ENCODE peak calls at places on chromosome 10, in ten cellular contexts. One of them, this sample, is unnamed.

GRCh38 chr10:46084321-46085165 is 38.5 kb upstream of the MSMB start:
- DNase-seq in K562: no peak
- DNase-seq in spleen: no peak
- DNase-seq in Panc1: no peak
- DNase-seq in stomach: no peak
- DNase-seq in aorta: no peak
- DNase-seq in tibial artery: no peak
- DNase-seq in endothelial cell of umbilical vein: no peak
- DNase-seq in fibroblast of lung: no peak
- DNase-seq in CD8-positive, alpha-beta T cell: no peak
- DNase-seq in this sample: no peak

GRCh38 chr10:13346912-13347234 is 1.2 kb downstream of the SEPHS1 start:
- DNase-seq in stomach: no peak
- DNase-seq in spleen: no peak
- DNase-seq in K562: no peak
- DNase-seq in aorta: no peak
- DNase-seq in tibial artery: no peak
- DNase-seq in CD8-positive, alpha-beta T cell: no peak
- DNase-seq in fibroblast of lung: no peak
- DNase-seq in Panc1: no peak
- DNase-seq in endothelial cell of umbilical vein: peak; percentile 39
- DNase-seq in this sample: no peak

GRCh38 chr10:76038696-76039095 is 607.3 kb downstream of the LRMDA start:
- DNase-seq in CD8-positive, alpha-beta T cell: no peak
- DNase-seq in Panc1: no peak
- DNase-seq in spleen: no peak
- DNase-seq in stomach: no peak
- DNase-seq in endothelial cell of umbilical vein: no peak
- DNase-seq in K562: no peak
- DNase-seq in tibial artery: no peak
- DNase-seq in aorta: no peak
- DNase-seq in fibroblast of lung: no peak
- DNase-seq in this sample: no peak

GRCh38 chr10:76984559-76985443 is 652.8 kb downstream of the KCNMA1 start:
- DNase-seq in endothelial cell of umbilical vein: peak; percentile 68
- DNase-seq in fibroblast of lung: peak; percentile 86
- DNase-seq in aorta: peak; percentile 71
- DNase-seq in tibial artery: peak; percentile 74
- DNase-seq in stomach: peak; percentile 81
- DNase-seq in K562: peak; percentile 71
- DNase-seq in Panc1: peak; percentile 61
- DNase-seq in spleen: peak; percentile 86
- DNase-seq in CD8-positive, alpha-beta T cell: peak; percentile 45
- DNase-seq in this sample: peak; percentile 87

GRCh38 chr10:31261502-31262311 is 57.3 kb upstream of the ZEB1 start:
- DNase-seq in CD8-positive, alpha-beta T cell: no peak
- DNase-seq in stomach: no peak
- DNase-seq in tibial artery: no peak
- DNase-seq in aorta: no peak
- DNase-seq in endothelial cell of umbilical vein: no peak
- DNase-seq in Panc1: no peak
- DNase-seq in fibroblast of lung: peak; percentile 86
- DNase-seq in spleen: no peak
- DNase-seq in K562: no peak
- DNase-seq in this sample: no peak

GRCh38 chr10:3068201-3068967 is 1.0 kb downstream of the PFKP start:
- DNase-seq in tibial artery: peak; percentile 82
- DNase-seq in aorta: peak; percentile 75
- DNase-seq in stomach: peak; percentile 50
- DNase-seq in endothelial cell of umbilical vein: peak; percentile 62
- DNase-seq in Panc1: no peak
- DNase-seq in K562: peak; percentile 59
- DNase-seq in fibroblast of lung: peak; percentile 75
- DNase-seq in CD8-positive, alpha-beta T cell: peak; percentile 19
- DNase-seq in spleen: peak; percentile 86
- DNase-seq in this sample: peak; percentile 85

GRCh38 chr10:132492323-132493035 is 45.1 kb upstream of the INPP5A start:
- DNase-seq in spleen: peak; percentile 41
- DNase-seq in CD8-positive, alpha-beta T cell: no peak
- DNase-seq in tibial artery: peak; percentile 55
- DNase-seq in fibroblast of lung: peak; percentile 21
- DNase-seq in aorta: no peak
- DNase-seq in Panc1: no peak
- DNase-seq in stomach: no peak
- DNase-seq in K562: no peak
- DNase-seq in endothelial cell of umbilical vein: no peak
- DNase-seq in this sample: peak; percentile 89

GRCh38 chr10:33807527-33808377 is 473.3 kb upstream of the NRP1 start:
- DNase-seq in aorta: no peak
- DNase-seq in stomach: no peak
- DNase-seq in spleen: no peak
- DNase-seq in fibroblast of lung: no peak
- DNase-seq in tibial artery: no peak
- DNase-seq in Panc1: no peak
- DNase-seq in CD8-positive, alpha-beta T cell: no peak
- DNase-seq in endothelial cell of umbilical vein: no peak
- DNase-seq in K562: no peak
- DNase-seq in this sample: no peak

DNA sequence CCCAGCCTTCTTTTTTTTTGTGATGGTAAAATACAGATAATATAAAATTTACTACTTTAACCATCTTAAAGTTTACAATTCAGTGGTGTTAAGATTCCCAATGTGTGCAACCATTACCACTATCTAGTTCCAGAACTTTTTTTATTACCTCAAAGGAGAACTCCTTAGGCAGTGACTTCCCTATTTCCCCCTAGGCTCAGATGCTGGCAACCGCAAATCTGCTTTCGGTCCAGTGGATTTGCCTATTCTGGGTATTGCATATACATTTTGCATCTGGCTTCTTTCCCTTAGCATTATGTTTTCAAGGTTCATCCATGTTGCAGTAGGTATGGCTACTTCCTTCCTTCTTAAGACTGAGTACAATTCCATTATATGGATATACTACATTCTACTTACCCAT is 56.5 kb downstream of the AFAP1L2 start:
- DNase-seq in endothelial cell of umbilical vein: no peak
- DNase-seq in fibroblast of lung: no peak
- DNase-seq in K562: no peak
- DNase-seq in CD8-positive, alpha-beta T cell: no peak
- DNase-seq in aorta: no peak
- DNase-seq in spleen: no peak
- DNase-seq in tibial artery: no peak
- DNase-seq in Panc1: no peak
- DNase-seq in stomach: no peak
- DNase-seq in this sample: no peak
- H3K4me1 ChIP-seq in endothelial cell of umbilical vein: peaks cover 2% of the 10 kb centered on the region
- H3K4me1 ChIP-seq in fibroblast of lung: peaks cover 4% of the 10 kb centered on the region
- H3K4me1 ChIP-seq in K562: no peaks in the 10 kb centered on the region
- H3K4me1 ChIP-seq in CD8-positive, alpha-beta T cell: no peaks in the 10 kb centered on the region
- H3K4me1 ChIP-seq in aorta: no peaks in the 10 kb centered on the region
- H3K4me1 ChIP-seq in spleen: peaks cover 94% of the 10 kb centered on the region
- H3K4me1 ChIP-seq in tibial artery: no peaks in the 10 kb centered on the region
- H3K4me1 ChIP-seq in Panc1: peaks cover 58% of the 10 kb centered on the region
- H3K4me1 ChIP-seq in stomach: peaks cover 8% of the 10 kb centered on the region
- H3K4me1 ChIP-seq in this sample: no peaks in the 10 kb centered on the region

GRCh38 chr10:112715581-112715980 is 234.5 kb upstream of the TCF7L2 start:
- DNase-seq in tibial artery: no peak
- DNase-seq in endothelial cell of umbilical vein: no peak
- DNase-seq in stomach: no peak
- DNase-seq in Panc1: no peak
- DNase-seq in aorta: no peak
- DNase-seq in spleen: no peak
- DNase-seq in K562: no peak
- DNase-seq in fibroblast of lung: no peak
- DNase-seq in CD8-positive, alpha-beta T cell: no peak
- DNase-seq in this sample: no peak

GRCh38 chr10:112711366-112711765 is 238.7 kb upstream of the TCF7L2 start:
- DNase-seq in K562: no peak
- DNase-seq in endothelial cell of umbilical vein: no peak
- DNase-seq in fibroblast of lung: peak; percentile 24
- DNase-seq in tibial artery: no peak
- DNase-seq in spleen: no peak
- DNase-seq in CD8-positive, alpha-beta T cell: no peak
- DNase-seq in stomach: no peak
- DNase-seq in Panc1: peak; percentile 64
- DNase-seq in aorta: no peak
- DNase-seq in this sample: no peak

GRCh38 chr10:112713411-112713810 is 236.6 kb upstream of the TCF7L2 start:
- DNase-seq in spleen: no peak
- DNase-seq in K562: no peak
- DNase-seq in Panc1: no peak
- DNase-seq in endothelial cell of umbilical vein: no peak
- DNase-seq in CD8-positive, alpha-beta T cell: no peak
- DNase-seq in aorta: no peak
- DNase-seq in stomach: no peak
- DNase-seq in tibial artery: no peak
- DNase-seq in fibroblast of lung: peak; percentile 52
- DNase-seq in this sample: no peak

GRCh38 chr10:112716076-112716475 is 234.0 kb upstream of the TCF7L2 start:
- DNase-seq in tibial artery: no peak
- DNase-seq in spleen: no peak
- DNase-seq in endothelial cell of umbilical vein: no peak
- DNase-seq in stomach: no peak
- DNase-seq in aorta: no peak
- DNase-seq in Panc1: no peak
- DNase-seq in CD8-positive, alpha-beta T cell: no peak
- DNase-seq in fibroblast of lung: no peak
- DNase-seq in K562: no peak
- DNase-seq in this sample: no peak

DNA sequence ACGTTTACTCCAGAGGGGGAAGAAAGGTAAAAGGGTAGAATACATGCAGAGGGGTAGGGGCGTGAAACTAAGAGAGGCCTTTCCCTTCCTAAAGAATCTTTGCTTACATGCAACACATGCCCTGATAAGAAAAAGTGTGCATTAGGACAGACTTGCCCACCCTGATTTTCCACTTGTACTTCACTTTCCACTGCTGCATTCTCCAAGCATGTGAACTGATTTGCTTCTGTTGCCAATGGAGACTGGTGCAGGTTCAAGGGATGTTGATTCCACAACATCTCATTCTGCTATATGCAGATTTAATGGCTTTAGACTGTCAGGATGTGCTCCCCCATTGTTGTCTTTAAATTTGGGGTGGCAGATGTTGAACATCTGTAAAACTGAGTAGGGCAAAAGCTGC is 237.5 kb upstream of the TCF7L2 start:
- DNase-seq in tibial artery: no peak
- DNase-seq in Panc1: no peak
- DNase-seq in stomach: no peak
- DNase-seq in K562: no peak
- DNase-seq in endothelial cell of umbilical vein: no peak
- DNase-seq in aorta: no peak
- DNase-seq in CD8-positive, alpha-beta T cell: no peak
- DNase-seq in fibroblast of lung: no peak
- DNase-seq in spleen: no peak
- DNase-seq in this sample: no peak
- H3K4me1 ChIP-seq in tibial artery: no peaks in the 10 kb centered on the region
- H3K4me1 ChIP-seq in Panc1: peaks cover 12% of the 10 kb centered on the region
- H3K4me1 ChIP-seq in stomach: peaks cover 6% of the 10 kb centered on the region
- H3K4me1 ChIP-seq in K562: no peaks in the 10 kb centered on the region
- H3K4me1 ChIP-seq in endothelial cell of umbilical vein: no peaks in the 10 kb centered on the region
- H3K4me1 ChIP-seq in aorta: no peaks in the 10 kb centered on the region
- H3K4me1 ChIP-seq in CD8-positive, alpha-beta T cell: no peaks in the 10 kb centered on the region
- H3K4me1 ChIP-seq in fibroblast of lung: peaks cover 3% of the 10 kb centered on the region
- H3K4me1 ChIP-seq in spleen: no peaks in the 10 kb centered on the region
- H3K4me1 ChIP-seq in this sample: peaks cover 4% of the 10 kb centered on the region

DNA sequence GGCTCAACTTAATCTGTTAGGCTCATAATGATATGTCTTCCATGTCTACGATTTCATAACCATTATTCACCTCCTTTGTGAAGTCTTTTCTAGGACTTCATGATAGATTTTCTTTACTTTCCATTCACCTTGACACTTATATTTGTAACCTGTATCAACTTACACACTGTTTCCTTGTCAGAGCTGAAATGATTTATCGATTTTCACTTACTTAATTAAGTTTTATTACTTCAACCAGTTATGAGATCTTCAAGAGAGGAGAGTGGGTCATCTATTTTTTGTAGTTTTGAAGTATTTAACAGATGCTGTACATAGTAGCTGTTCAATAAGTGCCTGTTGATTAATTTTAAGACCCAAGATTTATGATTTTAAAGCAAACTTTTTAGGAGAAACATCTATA is 37.4 kb downstream of the VTI1A start:
- DNase-seq in spleen: no peak
- DNase-seq in CD8-positive, alpha-beta T cell: no peak
- DNase-seq in endothelial cell of umbilical vein: no peak
- DNase-seq in Panc1: no peak
- DNase-seq in fibroblast of lung: no peak
- DNase-seq in aorta: no peak
- DNase-seq in K562: no peak
- DNase-seq in stomach: no peak
- DNase-seq in tibial artery: no peak
- DNase-seq in this sample: no peak
- H3K4me1 ChIP-seq in spleen: no peaks in the 10 kb centered on the region
- H3K4me1 ChIP-seq in CD8-positive, alpha-beta T cell: no peaks in the 10 kb centered on the region
- H3K4me1 ChIP-seq in endothelial cell of umbilical vein: no peaks in the 10 kb centered on the region
- H3K4me1 ChIP-seq in Panc1: no peaks in the 10 kb centered on the region
- H3K4me1 ChIP-seq in fibroblast of lung: no peaks in the 10 kb centered on the region
- H3K4me1 ChIP-seq in aorta: no peaks in the 10 kb centered on the region
- H3K4me1 ChIP-seq in K562: no peaks in the 10 kb centered on the region
- H3K4me1 ChIP-seq in stomach: no peaks in the 10 kb centered on the region
- H3K4me1 ChIP-seq in tibial artery: no peaks in the 10 kb centered on the region
- H3K4me1 ChIP-seq in this sample: no peaks in the 10 kb centered on the region

GRCh38 chr10:93436577-93436976 is 45.6 kb downstream of the MYOF start:
- DNase-seq in spleen: no peak
- DNase-seq in fibroblast of lung: peak; percentile 99
- DNase-seq in stomach: no peak
- DNase-seq in aorta: peak; percentile 79
- DNase-seq in K562: no peak
- DNase-seq in tibial artery: peak; percentile 87
- DNase-seq in endothelial cell of umbilical vein: peak; percentile 95
- DNase-seq in Panc1: no peak
- DNase-seq in CD8-positive, alpha-beta T cell: no peak
- DNase-seq in this sample: peak; percentile 87

GRCh38 chr10:93438796-93439253 is 43.3 kb downstream of the MYOF start:
- DNase-seq in spleen: no peak
- DNase-seq in aorta: peak; percentile 59
- DNase-seq in Panc1: no peak
- DNase-seq in K562: no peak
- DNase-seq in stomach: peak; percentile 62
- DNase-seq in CD8-positive, alpha-beta T cell: no peak
- DNase-seq in endothelial cell of umbilical vein: no peak
- DNase-seq in fibroblast of lung: no peak
- DNase-seq in tibial artery: no peak
- DNase-seq in this sample: no peak

GRCh38 chr10:93437946-93438795 is 44.0 kb downstream of the MYOF start:
- DNase-seq in endothelial cell of umbilical vein: peak; percentile 65
- DNase-seq in aorta: no peak
- DNase-seq in CD8-positive, alpha-beta T cell: no peak
- DNase-seq in spleen: no peak
- DNase-seq in Panc1: no peak
- DNase-seq in tibial artery: no peak
- DNase-seq in fibroblast of lung: peak; percentile 44
- DNase-seq in K562: no peak
- DNase-seq in stomach: no peak
- DNase-seq in this sample: no peak

GRCh38 chr10:93437000-93437945 is 44.9 kb downstream of the MYOF start:
- DNase-seq in tibial artery: peak; percentile 94
- DNase-seq in Panc1: peak; percentile 96
- DNase-seq in fibroblast of lung: peak; percentile 99
- DNase-seq in endothelial cell of umbilical vein: peak; percentile 99
- DNase-seq in aorta: peak; percentile 92
- DNase-seq in spleen: no peak
- DNase-seq in CD8-positive, alpha-beta T cell: no peak
- DNase-seq in K562: no peak
- DNase-seq in stomach: peak; percentile 67
- DNase-seq in this sample: peak; percentile 98

GRCh38 chr10:93440591-93441012 is 41.5 kb downstream of the MYOF start:
- DNase-seq in aorta: no peak
- DNase-seq in stomach: no peak
- DNase-seq in K562: no peak
- DNase-seq in fibroblast of lung: peak; percentile 59
- DNase-seq in CD8-positive, alpha-beta T cell: no peak
- DNase-seq in endothelial cell of umbilical vein: no peak
- DNase-seq in tibial artery: no peak
- DNase-seq in spleen: no peak
- DNase-seq in Panc1: no peak
- DNase-seq in this sample: peak; percentile 64
- H3K4me1 ChIP-seq in aorta: peaks cover 2% of the 10 kb centered on the region
- H3K4me1 ChIP-seq in stomach: peaks cover 69% of the 10 kb centered on the region
- H3K4me1 ChIP-seq in K562: no peaks in the 10 kb centered on the region
- H3K4me1 ChIP-seq in fibroblast of lung: peaks cover 61% of the 10 kb centered on the region
- H3K4me1 ChIP-seq in CD8-positive, alpha-beta T cell: no peaks in the 10 kb centered on the region
- H3K4me1 ChIP-seq in endothelial cell of umbilical vein: peaks cover 55% of the 10 kb centered on the region
- H3K4me1 ChIP-seq in tibial artery: no peaks in the 10 kb centered on the region
- H3K4me1 ChIP-seq in spleen: peaks cover 40% of the 10 kb centered on the region
- H3K4me1 ChIP-seq in Panc1: peaks cover 97% of the 10 kb centered on the region
- H3K4me1 ChIP-seq in this sample: no peaks in the 10 kb centered on the region

This sample was measured in sigmoid colon.